ENCODE peak calls at places on chromosomes 2 and 18, in six cellular contexts. One of them, this sample, is unnamed.
A peak's percentile ranks its signal among the peaks of the same experiment; 100 is the strongest.

GRCh38 chr2:120820263-120820884 is 84.7 kb downstream of the GLI2 start:
- ATAC-seq in A549: no peak
- ATAC-seq in left colon: no peak
- ATAC-seq in activated T-cell treated with anti-CD3 and anti-CD28 coated beads, Interleukin-2, amount 50 U/mL, for 4 hours: no peak
- ATAC-seq in activated naive CD8-positive, alpha-beta T cell treated with anti-CD3 and anti-CD28 coated beads, Interleukin-2, amount 10 ng/mL, durations not matched to agents 7 days and 5 days: no peak
- ATAC-seq in RWPE2: no peak
- ATAC-seq in this sample: peak; percentile 66

GRCh38 chr2:156399224-156399949 is 36.8 kb upstream of the GPD2 start:
- ATAC-seq in A549: peak; percentile 1
- ATAC-seq in left colon: no peak
- ATAC-seq in activated T-cell treated with anti-CD3 and anti-CD28 coated beads, Interleukin-2, amount 50 U/mL, for 4 hours: no peak
- ATAC-seq in activated naive CD8-positive, alpha-beta T cell treated with anti-CD3 and anti-CD28 coated beads, Interleukin-2, amount 10 ng/mL, durations not matched to agents 7 days and 5 days: no peak
- ATAC-seq in RWPE2: peak; percentile 38
- ATAC-seq in this sample: peak; percentile 3

GRCh38 chr2:9373047-9373446 is 50.3 kb downstream of the ITGB1BP1 start:
- ATAC-seq in A549: no peak
- ATAC-seq in left colon: no peak
- ATAC-seq in activated T-cell treated with anti-CD3 and anti-CD28 coated beads, Interleukin-2, amount 50 U/mL, for 4 hours: no peak
- ATAC-seq in activated naive CD8-positive, alpha-beta T cell treated with anti-CD3 and anti-CD28 coated beads, Interleukin-2, amount 10 ng/mL, durations not matched to agents 7 days and 5 days: no peak
- ATAC-seq in RWPE2: no peak
- ATAC-seq in this sample: no peak

GRCh38 chr2:85886585-85886984 is 2.2 kb downstream of the ST3GAL5 start:
- ATAC-seq in A549: peak; percentile 38
- ATAC-seq in left colon: no peak
- ATAC-seq in activated T-cell treated with anti-CD3 and anti-CD28 coated beads, Interleukin-2, amount 50 U/mL, for 4 hours: peak; percentile 54
- ATAC-seq in activated naive CD8-positive, alpha-beta T cell treated with anti-CD3 and anti-CD28 coated beads, Interleukin-2, amount 10 ng/mL, durations not matched to agents 7 days and 5 days: no peak
- ATAC-seq in RWPE2: peak; percentile 64
- ATAC-seq in this sample: peak; percentile 80

GRCh38 chr2:68377137-68377780 is 12.2 kb downstream of the PLEK start:
- ATAC-seq in A549: no peak
- ATAC-seq in left colon: no peak
- ATAC-seq in activated T-cell treated with anti-CD3 and anti-CD28 coated beads, Interleukin-2, amount 50 U/mL, for 4 hours: no peak
- ATAC-seq in activated naive CD8-positive, alpha-beta T cell treated with anti-CD3 and anti-CD28 coated beads, Interleukin-2, amount 10 ng/mL, durations not matched to agents 7 days and 5 days: no peak
- ATAC-seq in RWPE2: no peak
- ATAC-seq in this sample: no peak

GRCh38 chr2:128490321-128490720 is 171.7 kb upstream of the HS6ST1 start:
- ATAC-seq in A549: no peak
- ATAC-seq in left colon: no peak
- ATAC-seq in activated T-cell treated with anti-CD3 and anti-CD28 coated beads, Interleukin-2, amount 50 U/mL, for 4 hours: no peak
- ATAC-seq in activated naive CD8-positive, alpha-beta T cell treated with anti-CD3 and anti-CD28 coated beads, Interleukin-2, amount 10 ng/mL, durations not matched to agents 7 days and 5 days: no peak
- ATAC-seq in RWPE2: no peak
- ATAC-seq in this sample: no peak

GRCh38 chr2:58767833-58768726 is 527.0 kb upstream of the FANCL start:
- ATAC-seq in A549: no peak
- ATAC-seq in left colon: no peak
- ATAC-seq in activated T-cell treated with anti-CD3 and anti-CD28 coated beads, Interleukin-2, amount 50 U/mL, for 4 hours: no peak
- ATAC-seq in activated naive CD8-positive, alpha-beta T cell treated with anti-CD3 and anti-CD28 coated beads, Interleukin-2, amount 10 ng/mL, durations not matched to agents 7 days and 5 days: no peak
- ATAC-seq in RWPE2: no peak
- ATAC-seq in this sample: no peak

GRCh38 chr2:226123307-226123706 is 676.3 kb downstream of the IRS1 start:
- ATAC-seq in A549: no peak
- ATAC-seq in left colon: no peak
- ATAC-seq in activated T-cell treated with anti-CD3 and anti-CD28 coated beads, Interleukin-2, amount 50 U/mL, for 4 hours: no peak
- ATAC-seq in activated naive CD8-positive, alpha-beta T cell treated with anti-CD3 and anti-CD28 coated beads, Interleukin-2, amount 10 ng/mL, durations not matched to agents 7 days and 5 days: no peak
- ATAC-seq in RWPE2: no peak
- ATAC-seq in this sample: no peak

GRCh38 chr2:52269696-52270485 is 1238.0 kb upstream of the NRXN1 start:
- ATAC-seq in A549: no peak
- ATAC-seq in left colon: no peak
- ATAC-seq in activated T-cell treated with anti-CD3 and anti-CD28 coated beads, Interleukin-2, amount 50 U/mL, for 4 hours: no peak
- ATAC-seq in activated naive CD8-positive, alpha-beta T cell treated with anti-CD3 and anti-CD28 coated beads, Interleukin-2, amount 10 ng/mL, durations not matched to agents 7 days and 5 days: no peak
- ATAC-seq in RWPE2: peak; percentile 61
- ATAC-seq in this sample: no peak

GRCh38 chr18:51342815-51343214 is 145.3 kb upstream of the MEX3C start:
- ATAC-seq in A549: peak; percentile 43
- ATAC-seq in left colon: peak; percentile 65
- ATAC-seq in activated T-cell treated with anti-CD3 and anti-CD28 coated beads, Interleukin-2, amount 50 U/mL, for 4 hours: peak; percentile 84
- ATAC-seq in activated naive CD8-positive, alpha-beta T cell treated with anti-CD3 and anti-CD28 coated beads, Interleukin-2, amount 10 ng/mL, durations not matched to agents 7 days and 5 days: no peak
- ATAC-seq in RWPE2: peak; percentile 86
- ATAC-seq in this sample: no peak

GRCh38 chr2:18336975-18337374 is 223.5 kb downstream of the RDH14 start:
- ATAC-seq in A549: no peak
- ATAC-seq in left colon: no peak
- ATAC-seq in activated T-cell treated with anti-CD3 and anti-CD28 coated beads, Interleukin-2, amount 50 U/mL, for 4 hours: no peak
- ATAC-seq in activated naive CD8-positive, alpha-beta T cell treated with anti-CD3 and anti-CD28 coated beads, Interleukin-2, amount 10 ng/mL, durations not matched to agents 7 days and 5 days: no peak
- ATAC-seq in RWPE2: peak; percentile 70
- ATAC-seq in this sample: no peak

GRCh38 chr2:98297817-98298684 is 48.2 kb upstream of the CNGA3 start:
- ATAC-seq in A549: no peak
- ATAC-seq in left colon: peak; percentile 51
- ATAC-seq in activated T-cell treated with anti-CD3 and anti-CD28 coated beads, Interleukin-2, amount 50 U/mL, for 4 hours: no peak
- ATAC-seq in activated naive CD8-positive, alpha-beta T cell treated with anti-CD3 and anti-CD28 coated beads, Interleukin-2, amount 10 ng/mL, durations not matched to agents 7 days and 5 days: no peak
- ATAC-seq in RWPE2: no peak
- ATAC-seq in this sample: no peak

GRCh38 chr2:10989782-10990181 is 78.0 kb downstream of the KCNF1 start:
- ATAC-seq in A549: no peak
- ATAC-seq in left colon: no peak
- ATAC-seq in activated T-cell treated with anti-CD3 and anti-CD28 coated beads, Interleukin-2, amount 50 U/mL, for 4 hours: no peak
- ATAC-seq in activated naive CD8-positive, alpha-beta T cell treated with anti-CD3 and anti-CD28 coated beads, Interleukin-2, amount 10 ng/mL, durations not matched to agents 7 days and 5 days: no peak
- ATAC-seq in RWPE2: no peak
- ATAC-seq in this sample: no peak

GRCh38 chr2:25322313-25322712 is 19.4 kb downstream of the DNMT3A start:
- ATAC-seq in A549: no peak
- ATAC-seq in left colon: no peak
- ATAC-seq in activated T-cell treated with anti-CD3 and anti-CD28 coated beads, Interleukin-2, amount 50 U/mL, for 4 hours: peak; percentile 71
- ATAC-seq in activated naive CD8-positive, alpha-beta T cell treated with anti-CD3 and anti-CD28 coated beads, Interleukin-2, amount 10 ng/mL, durations not matched to agents 7 days and 5 days: no peak
- ATAC-seq in RWPE2: no peak
- ATAC-seq in this sample: no peak

GRCh38 chr2:85278361-85278760 is 49.4 kb downstream of the TGOLN2 start:
- ATAC-seq in A549: no peak
- ATAC-seq in left colon: no peak
- ATAC-seq in activated T-cell treated with anti-CD3 and anti-CD28 coated beads, Interleukin-2, amount 50 U/mL, for 4 hours: no peak
- ATAC-seq in activated naive CD8-positive, alpha-beta T cell treated with anti-CD3 and anti-CD28 coated beads, Interleukin-2, amount 10 ng/mL, durations not matched to agents 7 days and 5 days: no peak
- ATAC-seq in RWPE2: no peak
- ATAC-seq in this sample: peak; percentile 25

GRCh38 chr2:100957971-100958653 is 44.0 kb upstream of the RPL31 start:
- ATAC-seq in A549: no peak
- ATAC-seq in left colon: no peak
- ATAC-seq in activated T-cell treated with anti-CD3 and anti-CD28 coated beads, Interleukin-2, amount 50 U/mL, for 4 hours: no peak
- ATAC-seq in activated naive CD8-positive, alpha-beta T cell treated with anti-CD3 and anti-CD28 coated beads, Interleukin-2, amount 10 ng/mL, durations not matched to agents 7 days and 5 days: no peak
- ATAC-seq in RWPE2: peak; percentile 58
- ATAC-seq in this sample: peak; percentile 60

GRCh38 chr2:101200714-101201113 is 49.5 kb upstream of the TBC1D8 start:
- ATAC-seq in A549: no peak
- ATAC-seq in left colon: peak; percentile 51
- ATAC-seq in activated T-cell treated with anti-CD3 and anti-CD28 coated beads, Interleukin-2, amount 50 U/mL, for 4 hours: no peak
- ATAC-seq in activated naive CD8-positive, alpha-beta T cell treated with anti-CD3 and anti-CD28 coated beads, Interleukin-2, amount 10 ng/mL, durations not matched to agents 7 days and 5 days: no peak
- ATAC-seq in RWPE2: peak; percentile 81
- ATAC-seq in this sample: no peak

GRCh38 chr2:45843136-45843535 is 191.7 kb downstream of the PRKCE start:
- ATAC-seq in A549: no peak
- ATAC-seq in left colon: no peak
- ATAC-seq in activated T-cell treated with anti-CD3 and anti-CD28 coated beads, Interleukin-2, amount 50 U/mL, for 4 hours: no peak
- ATAC-seq in activated naive CD8-positive, alpha-beta T cell treated with anti-CD3 and anti-CD28 coated beads, Interleukin-2, amount 10 ng/mL, durations not matched to agents 7 days and 5 days: peak; percentile 72
- ATAC-seq in RWPE2: no peak
- ATAC-seq in this sample: no peak

GRCh38 chr2:100427627-100428258 is 10.3 kb upstream of the CHST10 start:
- ATAC-seq in A549: peak; percentile 72
- ATAC-seq in left colon: peak; percentile 46
- ATAC-seq in activated T-cell treated with anti-CD3 and anti-CD28 coated beads, Interleukin-2, amount 50 U/mL, for 4 hours: peak; percentile 76
- ATAC-seq in activated naive CD8-positive, alpha-beta T cell treated with anti-CD3 and anti-CD28 coated beads, Interleukin-2, amount 10 ng/mL, durations not matched to agents 7 days and 5 days: peak; percentile 88
- ATAC-seq in RWPE2: no peak
- ATAC-seq in this sample: peak; percentile 87

GRCh38 chr18:67876866-67877265 is 360.3 kb upstream of the DSEL start:
- ATAC-seq in A549: no peak
- ATAC-seq in left colon: no peak
- ATAC-seq in activated T-cell treated with anti-CD3 and anti-CD28 coated beads, Interleukin-2, amount 50 U/mL, for 4 hours: no peak
- ATAC-seq in activated naive CD8-positive, alpha-beta T cell treated with anti-CD3 and anti-CD28 coated beads, Interleukin-2, amount 10 ng/mL, durations not matched to agents 7 days and 5 days: no peak
- ATAC-seq in RWPE2: no peak
- ATAC-seq in this sample: no peak

GRCh38 chr2:176491172-176491904 is 222.1 kb downstream of the MTX2 start:
- ATAC-seq in A549: no peak
- ATAC-seq in left colon: no peak
- ATAC-seq in activated T-cell treated with anti-CD3 and anti-CD28 coated beads, Interleukin-2, amount 50 U/mL, for 4 hours: peak; percentile 94
- ATAC-seq in activated naive CD8-positive, alpha-beta T cell treated with anti-CD3 and anti-CD28 coated beads, Interleukin-2, amount 10 ng/mL, durations not matched to agents 7 days and 5 days: peak; percentile 83
- ATAC-seq in RWPE2: peak; percentile 98
- ATAC-seq in this sample: peak; percentile 98

GRCh38 chr2:153105829-153106578 is 372.6 kb downstream of the RPRM start:
- ATAC-seq in A549: no peak
- ATAC-seq in left colon: no peak
- ATAC-seq in activated T-cell treated with anti-CD3 and anti-CD28 coated beads, Interleukin-2, amount 50 U/mL, for 4 hours: no peak
- ATAC-seq in activated naive CD8-positive, alpha-beta T cell treated with anti-CD3 and anti-CD28 coated beads, Interleukin-2, amount 10 ng/mL, durations not matched to agents 7 days and 5 days: no peak
- ATAC-seq in RWPE2: peak; percentile 33
- ATAC-seq in this sample: peak; percentile 70

GRCh38 chr2:131127076-131127475 is 21.9 kb downstream of the PLEKHB2 start:
- ATAC-seq in A549: no peak
- ATAC-seq in left colon: no peak
- ATAC-seq in activated T-cell treated with anti-CD3 and anti-CD28 coated beads, Interleukin-2, amount 50 U/mL, for 4 hours: no peak
- ATAC-seq in activated naive CD8-positive, alpha-beta T cell treated with anti-CD3 and anti-CD28 coated beads, Interleukin-2, amount 10 ng/mL, durations not matched to agents 7 days and 5 days: no peak
- ATAC-seq in RWPE2: no peak
- ATAC-seq in this sample: no peak

GRCh38 chr2:236657801-236658200 is 88.2 kb downstream of the ACKR3 start:
- ATAC-seq in A549: no peak
- ATAC-seq in left colon: no peak
- ATAC-seq in activated T-cell treated with anti-CD3 and anti-CD28 coated beads, Interleukin-2, amount 50 U/mL, for 4 hours: no peak
- ATAC-seq in activated naive CD8-positive, alpha-beta T cell treated with anti-CD3 and anti-CD28 coated beads, Interleukin-2, amount 10 ng/mL, durations not matched to agents 7 days and 5 days: no peak
- ATAC-seq in RWPE2: no peak
- ATAC-seq in this sample: no peak

GRCh38 chr18:3494245-3494526 is 44.2 kb downstream of the TGIF1 start:
- ATAC-seq in A549: no peak
- ATAC-seq in left colon: no peak
- ATAC-seq in activated T-cell treated with anti-CD3 and anti-CD28 coated beads, Interleukin-2, amount 50 U/mL, for 4 hours: no peak
- ATAC-seq in activated naive CD8-positive, alpha-beta T cell treated with anti-CD3 and anti-CD28 coated beads, Interleukin-2, amount 10 ng/mL, durations not matched to agents 7 days and 5 days: no peak
- ATAC-seq in RWPE2: no peak
- ATAC-seq in this sample: no peak

GRCh38 chr2:53865264-53865663 is 5.5 kb upstream of the GPR75 start:
- ATAC-seq in A549: no peak
- ATAC-seq in left colon: no peak
- ATAC-seq in activated T-cell treated with anti-CD3 and anti-CD28 coated beads, Interleukin-2, amount 50 U/mL, for 4 hours: no peak
- ATAC-seq in activated naive CD8-positive, alpha-beta T cell treated with anti-CD3 and anti-CD28 coated beads, Interleukin-2, amount 10 ng/mL, durations not matched to agents 7 days and 5 days: no peak
- ATAC-seq in RWPE2: peak; percentile 52
- ATAC-seq in this sample: no peak

GRCh38 chr2:40321224-40321623 is 130.7 kb downstream of the SLC8A1 start:
- ATAC-seq in A549: no peak
- ATAC-seq in left colon: no peak
- ATAC-seq in activated T-cell treated with anti-CD3 and anti-CD28 coated beads, Interleukin-2, amount 50 U/mL, for 4 hours: no peak
- ATAC-seq in activated naive CD8-positive, alpha-beta T cell treated with anti-CD3 and anti-CD28 coated beads, Interleukin-2, amount 10 ng/mL, durations not matched to agents 7 days and 5 days: no peak
- ATAC-seq in RWPE2: no peak
- ATAC-seq in this sample: no peak